ENCODE peak calls at places on chromosome 16, in four cellular contexts. C is K562, O is A549, E is HepG2. I is an unnamed sample.

GRCh38 chr16:2288701-2289100 is 20.8 kb upstream of the RNPS1 start:
- DNase-seq in C (no peak), O (no peak), E (no peak), I (no peak)

GRCh38 chr16:86510465-86511261 is at the start of gene FOXF1:
- DNase-seq in C (no peak), O (no peak), E (no peak), I (peak)

GRCh38 chr16:61792194-61792904 is 243.9 kb downstream of the CDH8 start:
- DNase-seq in C (no peak), O (no peak), E (no peak), I (no peak)

GRCh38 chr16:28136751-28137434 is 73.4 kb upstream of the GSG1L start:
- DNase-seq in C (no peak), O (no peak), E (no peak), I (no peak)

GRCh38 chr16:57480127-57480753 is 6.1 kb downstream of the DOK4 start:
- DNase-seq in C (peak), O (peak), E (peak), I (peak)

GRCh38 chr16:4388275-4389021 is 16.8 kb downstream of the VASN start:
- DNase-seq in C (no peak), O (no peak), E (no peak), I (no peak)

GRCh38 chr16:72985148-72985882 is 62.6 kb downstream of the ZFHX3 start:
- DNase-seq in C (no peak), O (no peak), E (no peak), I (peak)

GRCh38 chr16:50761276-50761675 is 19.4 kb downstream of the CYLD start:
- DNase-seq in C (no peak), O (no peak), E (no peak), I (no peak)

GRCh38 chr16:7124242-7124641 is 208.4 kb upstream of the RBFOX1 start:
- DNase-seq in C (no peak), O (no peak), E (no peak), I (no peak)

GRCh38 chr16:53787423-53787822 is 83.5 kb downstream of the FTO start:
- DNase-seq in C (no peak), O (no peak), E (no peak), I (no peak)

GRCh38 chr16:3058173-3059030 is 7.0 kb upstream of the IL32 start:
- DNase-seq in C (no peak), O (no peak), E (peak), I (no peak)

GRCh38 chr16:66107661-66108060 is 258.8 kb upstream of the CDH5 start:
- DNase-seq in C (no peak), O (no peak), E (no peak), I (peak)

GRCh38 chr16:66308096-66308495 is 58.4 kb upstream of the CDH5 start:
- DNase-seq in C (no peak), O (no peak), E (no peak), I (no peak)

GRCh38 chr16:66382966-66383299 is 16.4 kb downstream of the CDH5 start:
- DNase-seq in C (no peak), O (peak), E (peak), I (peak)

GRCh38 chr16:12349950-12350842 is 373.7 kb downstream of the SNX29 start:
- DNase-seq in C (no peak), O (no peak), E (no peak), I (no peak)

GRCh38 chr16:58114827-58115825 is 14.1 kb downstream of the CFAP20 start:
- DNase-seq in C (no peak), O (no peak), E (no peak), I (peak)

GRCh38 chr16:48539485-48540221 is 70.3 kb downstream of the N4BP1 start:
- DNase-seq in C (no peak), O (no peak), E (no peak), I (no peak)

GRCh38 chr16:50531359-50531758 is 16.8 kb upstream of the NKD1 start:
- DNase-seq in C (no peak), O (no peak), E (no peak), I (no peak)

GRCh38 chr16:24670623-24671454 is 58.6 kb upstream of the TNRC6A start:
- DNase-seq in C (no peak), O (peak), E (no peak), I (peak)

GRCh38 chr16:72362476-72362875 is 190.5 kb upstream of the PMFBP1 start:
- DNase-seq in C (no peak), O (no peak), E (peak), I (no peak)

GRCh38 chr16:1572664-1573063 is 39.2 kb downstream of the TMEM204 start:
- DNase-seq in C (no peak), O (no peak), E (no peak), I (no peak)

GRCh38 chr16:9049241-9049640 is 42.2 kb upstream of the HAPSTR1 start:
- DNase-seq in C (no peak), O (no peak), E (no peak), I (peak)

GRCh38 chr16:54285414-54286066 is 1.0 kb downstream of the IRX3 start:
- DNase-seq in C (no peak), O (no peak), E (peak), I (no peak)

GRCh38 chr16:71591917-71592316 is 15.0 kb upstream of the TAT start:
- DNase-seq in C (no peak), O (no peak), E (no peak), I (no peak)

DNA sequence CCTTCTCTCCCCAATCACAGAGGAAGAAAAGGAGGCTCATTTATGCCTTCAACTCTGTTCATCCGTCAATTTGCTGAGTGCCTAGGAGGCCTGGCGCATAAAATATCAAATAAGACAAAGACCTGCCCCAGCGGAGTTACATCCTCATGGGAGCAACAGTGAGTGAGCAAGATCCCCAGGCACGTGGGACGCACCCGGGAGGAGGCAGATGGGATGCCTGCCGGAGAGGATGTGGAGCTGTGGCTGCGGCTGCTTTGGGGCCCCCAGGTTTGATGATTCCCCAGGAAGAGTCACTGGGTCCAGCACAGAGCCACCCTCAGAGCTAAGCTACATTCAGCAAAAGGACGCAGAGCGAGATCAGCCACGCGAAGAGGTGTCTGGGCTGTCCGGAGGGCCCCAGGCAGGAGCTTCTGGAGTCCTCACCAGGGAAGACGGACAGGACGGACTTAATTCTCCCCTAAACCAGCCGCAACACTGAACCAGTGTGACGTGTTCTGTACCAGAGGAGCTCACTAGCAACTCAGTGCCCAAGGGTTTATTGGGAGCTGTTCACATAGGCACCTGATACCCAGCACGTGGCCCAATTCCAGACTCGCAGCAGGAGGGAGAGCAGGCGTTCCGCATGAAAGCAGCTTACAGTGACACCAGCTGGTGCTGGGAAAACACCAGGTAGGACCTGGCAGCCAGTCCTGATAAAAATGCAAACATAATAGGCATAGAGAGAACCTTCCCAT is 11.2 kb downstream of the CA5A start:
- DNase-seq in C (no peak), O (no peak), E (no peak), I (no peak)
- TF ChIP-seq MAZ in C (no peak), O (no peak), E (no peak), I (no peak)

GRCh38 chr16:84768061-84768797 is 51.6 kb upstream of the CRISPLD2 start:
- DNase-seq in C (no peak), O (no peak), E (no peak), I (no peak)

GRCh38 chr16:84766978-84767773 is 52.6 kb upstream of the CRISPLD2 start:
- DNase-seq in C (no peak), O (no peak), E (no peak), I (no peak)

GRCh38 chr16:84765606-84766580 is 53.9 kb upstream of the CRISPLD2 start:
- DNase-seq in C (no peak), O (no peak), E (no peak), I (no peak)

GRCh38 chr16:84768798-84769177 is 51.0 kb upstream of the CRISPLD2 start:
- DNase-seq in C (no peak), O (no peak), E (no peak), I (no peak)

DNA sequence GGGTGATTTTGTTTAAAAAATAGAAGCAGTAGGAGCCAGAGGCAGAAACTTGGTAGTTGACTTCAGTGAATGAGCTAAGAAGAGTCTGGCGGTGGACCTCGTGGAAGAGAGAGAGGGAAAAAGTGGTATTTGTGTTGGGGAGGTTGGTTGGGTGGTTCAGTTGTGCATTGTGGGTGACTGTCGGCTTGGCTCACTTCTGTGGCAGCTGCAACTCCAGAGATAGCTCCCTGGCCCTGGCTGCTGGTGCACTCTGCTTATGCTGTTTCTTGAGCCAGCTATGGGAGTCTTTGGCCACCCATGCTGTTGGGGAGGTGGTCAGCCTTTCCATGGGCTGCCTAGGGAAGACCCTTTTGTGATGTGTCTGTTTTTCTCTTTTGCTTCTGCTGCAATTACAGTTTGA is 50.4 kb upstream of the CRISPLD2 start:
- DNase-seq in C (no peak), O (no peak), E (no peak), I (no peak)
- TF ChIP-seq MAZ in C (no peak), O (no peak), E (no peak), I (no peak)

GRCh38 chr16:46757339-46758050 is 9.4 kb upstream of the MYLK3 start:
- DNase-seq in C (peak), O (no peak), E (no peak), I (peak)

GRCh38 chr16:46751381-46751780 is 3.2 kb upstream of the MYLK3 start:
- DNase-seq in C (no peak), O (no peak), E (no peak), I (no peak)

GRCh38 chr16:46748775-46749705 is 896 bp upstream of the MYLK3 start:
- DNase-seq in C (peak), O (no peak), E (no peak), I (no peak)

GRCh38 chr16:46756772-46757171 is 8.6 kb upstream of the MYLK3 start:
- DNase-seq in C (no peak), O (no peak), E (no peak), I (no peak)

DNA sequence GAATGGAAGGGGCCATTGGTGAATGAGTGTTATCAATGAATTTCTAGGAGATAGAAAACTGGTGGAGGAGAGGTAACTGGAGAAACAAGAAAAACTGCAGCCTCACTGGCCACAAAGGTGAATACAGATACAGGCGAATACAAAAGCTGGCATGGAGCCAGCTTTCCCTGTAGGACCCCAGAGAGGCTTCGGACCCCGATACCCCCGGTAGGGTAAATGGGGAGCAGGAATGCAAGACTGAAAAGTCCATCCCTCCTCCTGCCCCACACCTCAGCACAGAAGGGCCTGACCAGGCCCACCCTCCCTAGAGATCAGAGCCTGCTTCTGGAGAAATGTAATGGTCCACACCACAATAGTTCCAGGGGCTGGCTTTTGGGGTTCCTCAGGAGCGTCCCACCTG is 4.9 kb upstream of the MYLK3 start:
- DNase-seq in C (no peak), O (no peak), E (no peak), I (no peak)
- TF ChIP-seq MAZ in C (no peak), O (no peak), E (no peak), I (no peak)

DNA sequence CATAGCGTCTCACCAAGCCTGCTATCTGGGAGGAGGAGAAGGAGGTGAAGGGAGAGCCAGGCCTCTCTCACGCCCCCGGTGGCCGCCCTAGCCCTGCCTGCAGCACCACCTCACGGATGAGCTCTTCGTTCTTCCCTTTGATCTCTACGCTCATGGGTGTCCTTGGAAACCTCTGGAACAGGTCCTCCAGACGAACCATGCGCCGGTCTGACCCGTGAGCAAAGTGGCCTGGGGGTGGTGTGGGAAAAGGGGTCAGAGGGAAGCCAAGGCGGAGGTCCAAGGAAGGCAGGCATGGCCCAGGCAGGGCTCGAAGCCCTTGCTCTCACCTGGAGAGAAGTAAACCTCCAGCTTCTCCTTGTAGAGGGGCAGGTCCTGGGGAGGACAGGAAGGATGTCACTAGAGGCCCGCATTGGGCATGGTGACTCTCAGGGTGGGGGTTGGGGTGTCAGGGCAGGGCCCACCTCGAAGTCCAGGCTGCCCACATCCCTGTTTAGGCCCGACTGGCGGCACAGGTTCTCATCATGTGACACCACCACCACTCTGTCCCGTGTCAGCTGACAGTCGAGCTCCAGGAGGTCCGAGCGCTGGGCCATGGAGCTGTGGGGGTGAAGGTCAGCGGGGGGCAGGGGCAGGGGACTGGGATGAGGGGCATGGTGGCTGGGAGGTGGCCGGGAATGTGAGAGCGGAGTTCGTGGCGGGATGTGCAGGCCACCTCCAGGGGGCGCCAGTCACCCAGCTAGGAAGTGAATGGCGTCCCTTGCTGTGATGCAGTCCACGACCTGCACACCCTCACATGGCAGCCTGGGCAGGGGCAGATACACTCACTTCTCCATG is 923 bp downstream of the GDPD3 start:
- DNase-seq in C (peak), O (peak), E (peak), I (peak)
- TF ChIP-seq MAZ in C (no peak), O (no peak), E (peak), I (no peak)

DNA sequence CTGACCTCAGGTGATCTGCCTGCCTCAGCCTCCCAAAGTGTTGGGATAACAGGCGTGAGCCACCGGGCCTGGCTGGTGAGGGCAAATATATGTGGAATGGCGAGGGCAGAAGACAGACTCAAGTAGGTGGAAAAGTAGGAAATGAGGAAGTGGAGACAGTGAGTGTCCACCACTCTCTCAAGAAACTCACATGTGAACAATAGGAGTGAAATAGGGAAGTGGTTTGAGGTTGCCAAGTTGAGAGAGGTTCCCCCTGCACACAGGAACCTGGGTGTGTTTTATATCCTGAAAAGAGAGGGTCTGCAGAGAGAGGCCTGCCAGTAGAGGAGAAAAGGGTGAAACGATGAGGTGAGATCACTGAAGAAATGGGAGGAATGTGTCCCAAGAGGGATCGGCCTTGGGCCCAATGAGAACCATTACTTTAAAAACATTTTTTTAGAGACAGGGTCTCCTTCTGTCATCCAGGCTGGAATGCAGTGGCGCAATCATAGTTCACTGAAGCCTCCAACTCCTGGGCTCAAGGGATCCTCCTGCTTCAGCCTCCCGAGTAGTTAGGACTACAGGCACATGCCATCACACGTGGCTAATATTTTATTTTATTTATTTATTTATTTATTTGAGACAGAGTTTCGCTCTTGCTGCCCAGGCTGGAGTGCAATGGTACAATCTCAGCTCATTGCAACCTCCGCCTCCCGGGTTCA is 17.1 kb upstream of the CORO1A start:
- DNase-seq in C (no peak), O (no peak), E (no peak), I (no peak)
- TF ChIP-seq MAZ in C (no peak), O (no peak), E (no peak), I (no peak)

GRCh38 chr16:31094088-31094423 is 541 bp downstream of the VKORC1 start:
- DNase-seq in C (no peak), O (no peak), E (no peak), I (no peak)
- TF ChIP-seq MAZ in C (no peak), O (no peak), E (no peak), I (no peak)

GRCh38 chr16:67531247-67531646 is 2.6 kb downstream of the RIPOR1 start:
- DNase-seq in C (no peak), O (no peak), E (no peak), I (no peak)

GRCh38 chr16:67528222-67528869 is at the start of gene RIPOR1:
- DNase-seq in C (peak), O (peak), E (peak), I (no peak)

GRCh38 chr16:67529639-67530012 is 997 bp downstream of the RIPOR1 start:
- DNase-seq in C (no peak), O (no peak), E (no peak), I (no peak)

GRCh38 chr16:67528870-67529638 is 425 bp downstream of the RIPOR1 start:
- DNase-seq in C (no peak), O (peak), E (no peak), I (peak)

DNA sequence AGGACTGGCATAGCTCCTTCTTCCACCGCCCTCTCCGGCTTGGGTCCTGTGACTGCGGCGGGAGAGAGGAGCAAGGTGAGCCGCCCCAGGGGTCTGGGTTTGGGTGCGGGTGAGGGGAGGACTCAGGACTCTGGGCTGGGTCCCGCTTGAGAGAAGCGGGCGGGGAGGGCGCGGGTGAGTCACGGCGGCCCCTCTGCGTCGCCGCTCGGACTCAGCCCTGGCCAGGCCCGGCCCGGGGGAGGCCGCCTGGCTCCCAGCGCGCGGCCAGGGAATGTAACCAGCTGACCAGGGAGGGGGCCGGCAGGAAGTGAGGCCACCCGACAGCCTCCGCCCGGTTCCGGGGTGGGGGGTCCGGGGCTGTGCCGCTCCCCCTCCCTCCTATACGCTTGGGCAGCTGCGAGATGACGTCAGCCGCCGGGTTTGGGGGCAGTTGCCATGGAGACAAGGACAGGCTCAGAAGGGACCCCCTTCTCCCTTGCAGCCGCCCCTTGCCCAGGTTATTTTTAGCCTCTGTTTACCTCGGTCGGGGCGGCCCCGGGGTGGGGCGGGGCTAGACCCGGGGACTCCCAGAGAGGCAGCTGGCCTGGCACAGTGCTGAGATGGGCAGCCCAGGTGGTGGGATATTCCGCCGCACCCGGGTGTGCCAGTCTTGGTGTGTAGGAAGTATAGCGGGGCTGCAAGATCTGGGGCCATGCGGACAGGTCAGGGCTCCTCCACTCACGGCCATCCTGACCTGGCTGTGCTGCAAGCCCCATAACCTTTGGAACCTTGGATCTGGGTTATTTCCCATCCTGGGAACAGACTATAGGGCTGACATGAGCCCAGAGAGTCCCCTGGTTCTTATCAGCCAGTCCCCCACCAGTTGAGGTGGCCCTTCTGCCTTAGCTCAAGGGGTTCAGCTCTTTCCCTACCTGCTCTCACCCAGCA is 1.6 kb downstream of the RIPOR1 start:
- DNase-seq in C (peak), O (no peak), E (no peak), I (peak)
- TF ChIP-seq MAZ in C (no peak), O (no peak), E (no peak), I (peak)

GRCh38 chr16:77385481-77385880 is 49.4 kb downstream of the ADAMTS18 start:
- DNase-seq in C (no peak), O (no peak), E (no peak), I (no peak)
- TF ChIP-seq MAZ in C (no peak), O (no peak), E (no peak), I (no peak)

I was measured in IMR-90.